ENCODE peak calls at places on chromosome 11, in five cellular contexts. U is tibial artery, N is HL-60, B is tibial nerve, Y is Right ventricle myocardium superior. O is an unnamed sample.

GRCh38 chr11:86193297-86194095 is 51.1 kb upstream of the EED start:
- DNase-seq in B (peak; percentile 79), Y (peak; percentile 73), N (peak; percentile 80), U (no peak), O (peak; percentile 75)

GRCh38 chr11:125276635-125277008 is 112.1 kb downstream of the PKNOX2 start:
- DNase-seq in Y (no peak), N (no peak), U (no peak), B (no peak), O (no peak)

GRCh38 chr11:4697583-4697982 is at the start of gene OR51E2:
- DNase-seq in N (no peak), B (no peak), U (peak; percentile 66), Y (no peak), O (no peak)

GRCh38 chr11:3231851-3232744 is at the start of gene MRGPRE:
- DNase-seq in N (peak; percentile 0), U (peak; percentile 73), Y (peak; percentile 72), B (no peak), O (no peak)

GRCh38 chr11:125948278-125949051 is 2.6 kb downstream of the VSIG10L2 start:
- DNase-seq in B (no peak), N (no peak), U (peak; percentile 60), Y (no peak), O (no peak)

GRCh38 chr11:118046051-118046963 is 30.6 kb upstream of the TMPRSS4 start:
- DNase-seq in Y (no peak), N (no peak), B (no peak), U (no peak), O (no peak)

GRCh38 chr11:77287615-77288273 is 13.7 kb downstream of the GDPD4 start:
- DNase-seq in B (no peak), Y (no peak), N (no peak), U (no peak), O (peak; percentile 64)

GRCh38 chr11:72613977-72614376 is 60.2 kb downstream of the PDE2A start:
- DNase-seq in Y (peak; percentile 71), U (peak; percentile 78), N (peak; percentile 99), B (peak; percentile 22), O (no peak)

GRCh38 chr11:9461760-9462134 is 935 bp downstream of the ZNF143 start:
- DNase-seq in N (no peak), B (no peak), U (no peak), Y (no peak), O (no peak)

GRCh38 chr11:101566626-101567025 is 17.2 kb downstream of the TRPC6 start:
- DNase-seq in U (no peak), N (no peak), B (no peak), Y (no peak), O (no peak)

O was measured in HS-27A.